ENCODE peak calls at places on chromosomes 12 and 14, in seven cellular contexts. A is DMS153; D is left ventricle myocardium superior; X is NCI-H1436; P is aorta; J is stimulated activated CD4-positive, alpha-beta T cell treated with anti-CD3 and anti-CD28 coated beads, TNF-alpha, amount 100 ng/mL, for 1 hour; C is stimulated activated CD8-positive, alpha-beta memory T cell treated with anti-CD3 and anti-CD28 coated beads, Interleukin-4, amount 100 ng/mL, for 4 hours. B is an unnamed sample.

GRCh38 chr12:11510671-11511070 is 115.3 kb upstream of the PRB2 start:
- DNase-seq in J (no peak), A (no peak), C (no peak), D (no peak), X (no peak), P (no peak), B (no peak)

GRCh38 chr12:123041811-123042655 is 61.6 kb downstream of the ARL6IP4 start:
- DNase-seq in A (no peak), P (peak), J (no peak), C (no peak), D (no peak), X (no peak), B (no peak)

GRCh38 chr14:104603623-104604401 is 760 bp downstream of the TMEM179 start:
- DNase-seq in C (no peak), X (peak), A (peak), D (no peak), P (no peak), J (no peak), B (no peak)

GRCh38 chr14:56416213-56416612 is 163.4 kb upstream of the TMEM260 start:
- DNase-seq in J (no peak), P (no peak), X (no peak), A (no peak), D (no peak), C (no peak), B (no peak)

GRCh38 chr14:24395609-24396580 is 2.9 kb upstream of the NYNRIN start:
- DNase-seq in X (no peak), A (no peak), D (no peak), P (no peak), J (no peak), C (no peak), B (no peak)

GRCh38 chr14:74140374-74140850 is 55.7 kb downstream of the LIN52 start:
- DNase-seq in P (peak), J (no peak), A (peak), X (peak), D (peak), C (no peak), B (no peak)

GRCh38 chr12:111570090-111570961 is 28.8 kb downstream of the ATXN2 start:
- DNase-seq in A (no peak), C (no peak), J (no peak), D (no peak), P (no peak), X (no peak), B (no peak)

GRCh38 chr14:49546766-49547165 is 39.4 kb downstream of the RPS29 start:
- DNase-seq in D (no peak), C (no peak), A (no peak), J (no peak), X (no peak), P (no peak), B (no peak)

GRCh38 chr12:65278576-65279386 is at the start of gene MSRB3:
- DNase-seq in P (peak), X (no peak), D (peak), A (no peak), C (no peak), J (no peak), B (no peak)

GRCh38 chr14:23537351-23538048 is 14.1 kb downstream of the ZFHX2 start:
- DNase-seq in X (no peak), J (no peak), C (no peak), D (no peak), P (no peak), A (no peak), B (peak)

GRCh38 chr14:54209501-54210231 is 187.1 kb upstream of the CDKN3 start:
- DNase-seq in X (no peak), C (no peak), A (no peak), P (no peak), D (no peak), J (no peak), B (no peak)

GRCh38 chr12:32893458-32893857 is 3.1 kb downstream of the PKP2 start:
- DNase-seq in X (no peak), A (no peak), C (no peak), P (no peak), D (no peak), J (no peak), B (no peak)

GRCh38 chr14:73785834-73786631 is 65.6 kb upstream of the PTGR2 start:
- DNase-seq in J (no peak), D (peak), A (peak), C (no peak), P (peak), X (no peak), B (peak)

GRCh38 chr12:50041461-50041860 is 15.9 kb upstream of the ASIC1 start:
- DNase-seq in A (no peak), P (no peak), X (no peak), J (no peak), C (no peak), D (no peak), B (no peak)

GRCh38 chr12:103505371-103506236 is 9.8 kb upstream of the C12orf42 start:
- DNase-seq in C (no peak), P (no peak), A (no peak), X (no peak), J (no peak), D (no peak), B (no peak)

GRCh38 chr12:67827820-67828383 is 161.3 kb upstream of the IFNG-AS1 start:
- DNase-seq in X (no peak), C (no peak), P (no peak), J (no peak), A (no peak), D (no peak), B (no peak)

GRCh38 chr12:133026996-133027395 is 10.3 kb upstream of the ZNF84 start:
- DNase-seq in P (no peak), A (no peak), X (no peak), J (no peak), D (no peak), C (no peak), B (no peak)

GRCh38 chr14:87690076-87690661 is 302.8 kb downstream of the GALC start:
- DNase-seq in C (no peak), A (no peak), D (no peak), J (no peak), X (no peak), P (no peak), B (peak)

GRCh38 chr14:79841433-79841832 is 369.9 kb downstream of the DIO2 start:
- DNase-seq in A (no peak), D (no peak), X (no peak), J (no peak), P (no peak), C (no peak), B (no peak)

GRCh38 chr14:68767248-68767645 is 25.6 kb downstream of the ZFP36L1 start:
- DNase-seq in X (no peak), J (no peak), C (no peak), D (no peak), P (no peak), A (no peak), B (no peak)

GRCh38 chr12:13208533-13209278 is 12.2 kb downstream of the EMP1 start:
- DNase-seq in X (no peak), C (no peak), J (no peak), P (no peak), A (no peak), D (no peak), B (no peak)

GRCh38 chr12:65098364-65098763 is 22.7 kb downstream of the WIF1 start:
- DNase-seq in X (no peak), P (no peak), A (no peak), J (no peak), D (no peak), C (no peak), B (no peak)

GRCh38 chr14:52954346-52955214 is 3.7 kb upstream of the FERMT2 start:
- DNase-seq in P (no peak), C (no peak), A (no peak), D (no peak), J (no peak), X (no peak), B (no peak)

B was measured in SHP77.